ENCODE peak calls at places on chromosomes 4 and X, in five cellular contexts. X is IMR-90, G is upper lobe of left lung, N is sigmoid colon, U is HCT116. E is an unnamed sample.

GRCh38 chr4:150090836-150091235 is 12.6 kb downstream of the DCLK2 start:
- DNase-seq in X (peak; percentile 77), G (no peak), N (no peak), U (no peak), E (no peak)

GRCh38 chr4:102608190-102608589 is 107.0 kb downstream of the NFKB1 start:
- DNase-seq in X (peak; percentile 54), G (no peak), N (no peak), U (no peak), E (no peak)

GRCh38 chrX:153879741-153880439 is 6.1 kb downstream of the L1CAM start:
- DNase-seq in X (no peak), G (no peak), N (no peak), U (no peak), E (no peak)

GRCh38 chr4:145618912-145619638 is at the start of gene MMAA:
- DNase-seq in X (peak; percentile 91), G (peak; percentile 99), N (peak; percentile 97), U (peak; percentile 82), E (peak; percentile 89)

GRCh38 chrX:56786889-56787733 is 58.1 kb downstream of the NBDY start:
- DNase-seq in X (no peak), G (no peak), N (peak; percentile 20), U (no peak), E (no peak)

GRCh38 chr4:186029731-186030421 is 39.1 kb upstream of the TLR3 start:
- DNase-seq in X (peak; percentile 5), G (peak; percentile 18), N (peak; percentile 90), U (no peak), E (peak; percentile 28)

GRCh38 chr4:83272900-83273299 is 11.7 kb downstream of the COQ2 start:
- DNase-seq in X (no peak), G (no peak), N (no peak), U (no peak), E (no peak)

GRCh38 chr4:83320548-83320947 is 14.1 kb downstream of the HPSE start:
- DNase-seq in X (peak; percentile 45), G (peak; percentile 55), N (peak; percentile 78), U (no peak), E (peak; percentile 40)

GRCh38 chr4:88866862-88867550 is 169.4 kb upstream of the NAP1L5 start:
- DNase-seq in X (peak; percentile 61), G (no peak), N (no peak), U (no peak), E (no peak)

GRCh38 chr4:8004066-8004465 is 64.4 kb upstream of the AFAP1 start:
- DNase-seq in X (no peak), G (no peak), N (no peak), U (no peak), E (no peak)

GRCh38 chr4:8386731-8387130 is 53.8 kb downstream of the ACOX3 start:
- DNase-seq in X (no peak), G (peak; percentile 77), N (no peak), U (no peak), E (no peak)

GRCh38 chrX:150298841-150299551 is 64.1 kb upstream of the MAMLD1 start:
- DNase-seq in X (peak; percentile 24), G (no peak), N (no peak), U (no peak), E (no peak)

GRCh38 chr4:85963231-85963630 is 396.6 kb downstream of the MAPK10 start:
- DNase-seq in X (no peak), G (no peak), N (no peak), U (no peak), E (no peak)

GRCh38 chr4:16024009-16024408 is 59.8 kb downstream of the PROM1 start:
- DNase-seq in X (peak; percentile 32), G (no peak), N (no peak), U (no peak), E (no peak)

GRCh38 chr4:38160487-38161207 is 200.4 kb downstream of the PTTG2 start:
- DNase-seq in X (peak; percentile 99), G (no peak), N (peak; percentile 72), U (peak; percentile 88), E (no peak)

GRCh38 chrX:10722804-10723364 is 102.5 kb upstream of the MID1 start:
- DNase-seq in X (peak; percentile 67), G (no peak), N (peak; percentile 83), U (peak; percentile 10), E (peak; percentile 36)

GRCh38 chr4:38859501-38859900 is 2.9 kb upstream of the TLR6 start:
- DNase-seq in X (no peak), G (no peak), N (no peak), U (no peak), E (no peak)

GRCh38 chr4:118823471-118823870 is 12.5 kb downstream of the SEC24D start:
- DNase-seq in X (no peak), G (no peak), N (no peak), U (peak; percentile 28), E (no peak)

GRCh38 chrX:346034-346813 is 27.6 kb upstream of the GTPBP6 start:
- DNase-seq in X (no peak), G (peak; percentile 77), N (peak; percentile 49), U (no peak), E (no peak)

GRCh38 chr4:121454251-121454979 is 73.6 kb upstream of the QRFPR start:
- DNase-seq in X (no peak), G (no peak), N (no peak), U (no peak), E (no peak)

GRCh38 chr4:35511851-35512250 is 732.5 kb downstream of the ARAP2 start:
- DNase-seq in X (no peak), G (no peak), N (no peak), U (no peak), E (no peak)

GRCh38 chrX:65581661-65582339 is 47.2 kb upstream of the LAS1L start:
- DNase-seq in X (peak; percentile 61), G (no peak), N (peak; percentile 74), U (peak; percentile 48), E (peak; percentile 28)

GRCh38 chr4:40763228-40763716 is 13.5 kb downstream of the NSUN7 start:
- DNase-seq in X (peak; percentile 51), G (no peak), N (no peak), U (peak; percentile 15), E (no peak)

GRCh38 chr4:133130171-133130570 is 18.9 kb upstream of the PCDH10 start:
- DNase-seq in X (no peak), G (no peak), N (no peak), U (no peak), E (no peak)

GRCh38 chrX:38987135-38987780 is 186.0 kb downstream of the MID1IP1 start:
- DNase-seq in X (peak; percentile 8), G (peak; percentile 18), N (no peak), U (no peak), E (no peak)

GRCh38 chrX:19958530-19959486 is 32.1 kb downstream of the BCLAF3 start:
- DNase-seq in X (peak; percentile 4), G (no peak), N (no peak), U (no peak), E (no peak)

GRCh38 chrX:72272868-72273267 is 4.2 kb downstream of the RPS4X start:
- DNase-seq in X (peak; percentile 76), G (no peak), N (no peak), U (no peak), E (no peak)

GRCh38 chr4:164706675-164707074 is 47.3 kb upstream of the SMIM31 start:
- DNase-seq in X (no peak), G (no peak), N (no peak), U (no peak), E (no peak)

GRCh38 chr4:24594887-24595286 is 10.5 kb upstream of the DHX15 start:
- DNase-seq in X (peak; percentile 74), G (no peak), N (no peak), U (no peak), E (no peak)

GRCh38 chrX:38727668-38728067 is 73.6 kb upstream of the MID1IP1 start:
- DNase-seq in X (no peak), G (no peak), N (no peak), U (no peak), E (no peak)

GRCh38 chr4:92359481-92359880 is 55.7 kb downstream of the GRID2 start:
- DNase-seq in X (no peak), G (no peak), N (no peak), U (no peak), E (no peak)

GRCh38 chr4:158819942-158820786 is 51.3 kb downstream of the FNIP2 start:
- DNase-seq in X (peak; percentile 43), G (no peak), N (no peak), U (no peak), E (no peak)

GRCh38 chr4:101347557-101348366 is 436 bp upstream of the PPP3CA start:
- DNase-seq in X (peak; percentile 95), G (peak; percentile 99), N (peak; percentile 100), U (peak; percentile 92), E (peak; percentile 98)

GRCh38 chrX:96692911-96693310 is 8.3 kb downstream of the DIAPH2 start:
- DNase-seq in X (no peak), G (no peak), N (no peak), U (no peak), E (no peak)

GRCh38 chrX:80816051-80816450 is 6.4 kb upstream of the BRWD3 start:
- DNase-seq in X (no peak), G (no peak), N (no peak), U (no peak), E (no peak)
- H3K4me3 ChIP-seq in X (no peak overlapping the region), G (no peak overlapping the region), N (no peak overlapping the region), U (no peak overlapping the region), E (no peak overlapping the region)

GRCh38 chr4:107156443-107156842 is 120.3 kb upstream of the DKK2 start:
- DNase-seq in X (no peak), G (no peak), N (no peak), U (no peak), E (no peak)

GRCh38 chr4:107155366-107155765 is 119.3 kb upstream of the DKK2 start:
- DNase-seq in X (no peak), G (no peak), N (no peak), U (no peak), E (no peak)

GRCh38 chr4:107151173-107151572 is 115.1 kb upstream of the DKK2 start:
- DNase-seq in X (no peak), G (no peak), N (no peak), U (no peak), E (no peak)

GRCh38 chr4:107153956-107154355 is 117.8 kb upstream of the DKK2 start:
- DNase-seq in X (no peak), G (no peak), N (no peak), U (no peak), E (no peak)

GRCh38 chr4:107153228-107153627 is 117.1 kb upstream of the DKK2 start:
- DNase-seq in X (no peak), G (no peak), N (no peak), U (no peak), E (no peak)
- TF ChIP-seq CTCF in X (no peak), G (no peak), N (no peak), U (no peak), E (no peak)

GRCh38 chr4:155889036-155889793 is 14.3 kb upstream of the TDO2 start:
- DNase-seq in X (peak; percentile 89), G (no peak), N (no peak), U (no peak), E (no peak)
- TF ChIP-seq POLR2A in X (no peak), G (no peak), N (no peak), U (no peak), E (no peak)

DNA sequence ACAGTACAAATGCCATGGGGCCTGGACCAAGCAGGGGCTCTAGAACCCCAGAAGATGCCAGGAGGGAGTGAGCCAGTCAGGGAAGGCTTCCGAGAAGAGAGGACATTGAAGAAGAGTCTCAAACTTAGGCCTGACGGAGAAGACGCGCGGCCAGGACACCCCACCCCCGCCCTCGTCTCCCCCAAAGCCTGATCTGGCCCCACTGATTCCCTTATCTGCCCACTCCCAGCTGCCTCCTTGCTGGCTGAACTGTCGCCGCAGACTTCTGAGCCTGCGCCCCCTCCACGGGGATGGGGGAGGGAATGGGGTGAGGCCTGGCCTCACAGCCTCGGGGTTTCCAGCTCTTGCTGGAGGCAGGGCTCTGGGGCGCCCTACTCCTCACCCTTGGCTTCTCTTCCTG is 3.6 kb upstream of the GATA1 start:
- DNase-seq in X (no peak), G (no peak), N (no peak), U (no peak), E (no peak)
- H3K4me3 ChIP-seq in X (no peak overlapping the region), G (no peak overlapping the region), N (no peak overlapping the region), U (no peak overlapping the region), E (no peak overlapping the region)

E was measured in tibial nerve.